ENCODE peak calls at places on chromosomes 3 and 15, in four cellular contexts. X is GM23248, O is RKO, P is osteocyte. Y is an unnamed sample.

GRCh38 chr3:57948782-57949242 is 59.4 kb upstream of the FLNB start:
- DNase-seq in O (no peak), P (no peak), X (no peak), Y (no peak)

GRCh38 chr3:134339331-134339730 is 34.9 kb downstream of the AMOTL2 start:
- DNase-seq in P (no peak), X (no peak), O (no peak), Y (no peak)

GRCh38 chr3:20054549-20054987 is 14.3 kb downstream of the KAT2B start:
- DNase-seq in O (peak), X (peak), P (no peak), Y (peak)

GRCh38 chr3:123163146-123163545 is 38.6 kb upstream of the SEC22A start:
- DNase-seq in X (no peak), P (no peak), O (no peak), Y (no peak)

GRCh38 chr15:36066757-36067156 is 512.7 kb upstream of the CDIN1 start:
- DNase-seq in X (no peak), P (no peak), O (no peak), Y (no peak)

GRCh38 chr15:65292938-65293518 is 2.8 kb upstream of the RNU5A-1 start:
- DNase-seq in P (no peak), O (no peak), X (no peak), Y (no peak)

GRCh38 chr3:38003371-38003816 is 12.8 kb downstream of the VILL start:
- DNase-seq in X (peak), P (no peak), O (no peak), Y (peak)

GRCh38 chr3:196186661-196187573 is 24.3 kb downstream of the ZDHHC19 start:
- DNase-seq in O (no peak), X (no peak), P (no peak), Y (no peak)

GRCh38 chr3:188000361-188000861 is 153.5 kb upstream of the LPP start:
- DNase-seq in X (no peak), P (no peak), O (no peak), Y (no peak)

GRCh38 chr15:36807134-36807764 is 227.8 kb downstream of the CDIN1 start:
- DNase-seq in X (no peak), O (no peak), P (no peak), Y (no peak)

GRCh38 chr3:143536817-143537535 is 311.3 kb downstream of the SLC9A9 start:
- DNase-seq in X (peak), P (no peak), O (no peak), Y (peak)

GRCh38 chr3:24521306-24522154 is 26.9 kb upstream of the THRB start:
- DNase-seq in X (peak), P (peak), O (no peak), Y (peak)